ENCODE peak calls at places on chromosomes 4 and X, in six cellular contexts. One of them, this sample, is unnamed. For H3K36me3, the result is how much of the 10 kb centered on the place peaks cover.

GRCh38 chr4:77433102-77433733 is 172.4 kb upstream of the CXCL13 start:
- DNase-seq in IMR-90: peak
- DNase-seq in H1: no peak
- DNase-seq in trophoblast cell: peak
- DNase-seq in neuronal stem cell: peak
- DNase-seq in mesenchymal stem cell: peak
- DNase-seq in this sample: peak

GRCh38 chrX:119194631-119195030 is 41.5 kb upstream of the PGRMC1 start:
- DNase-seq in H1: no peak
- DNase-seq in IMR-90: no peak
- DNase-seq in neuronal stem cell: no peak
- DNase-seq in mesenchymal stem cell: peak
- DNase-seq in trophoblast cell: no peak
- DNase-seq in this sample: peak

GRCh38 chr4:79653871-79654270 is 245.8 kb upstream of the GK2 start:
- DNase-seq in mesenchymal stem cell: no peak
- DNase-seq in trophoblast cell: no peak
- DNase-seq in H1: no peak
- DNase-seq in IMR-90: no peak
- DNase-seq in neuronal stem cell: no peak
- DNase-seq in this sample: no peak

GRCh38 chrX:130299279-130300009 is 30.7 kb upstream of the ZNF280C start:
- DNase-seq in mesenchymal stem cell: no peak
- DNase-seq in trophoblast cell: no peak
- DNase-seq in H1: no peak
- DNase-seq in IMR-90: no peak
- DNase-seq in neuronal stem cell: no peak
- DNase-seq in this sample: no peak

GRCh38 chr4:8188743-8189550 is 10.1 kb upstream of the SH3TC1 start:
- DNase-seq in IMR-90: no peak
- DNase-seq in mesenchymal stem cell: no peak
- DNase-seq in H1: no peak
- DNase-seq in trophoblast cell: no peak
- DNase-seq in neuronal stem cell: no peak
- DNase-seq in this sample: no peak

GRCh38 chrX:71454222-71454621 is 78.7 kb upstream of the OGT start:
- DNase-seq in IMR-90: peak
- DNase-seq in H1: no peak
- DNase-seq in neuronal stem cell: no peak
- DNase-seq in trophoblast cell: no peak
- DNase-seq in mesenchymal stem cell: peak
- DNase-seq in this sample: no peak

GRCh38 chr4:42501624-42502401 is 104.5 kb downstream of the SHISA3 start:
- DNase-seq in IMR-90: no peak
- DNase-seq in neuronal stem cell: peak
- DNase-seq in H1: no peak
- DNase-seq in trophoblast cell: no peak
- DNase-seq in mesenchymal stem cell: peak
- DNase-seq in this sample: peak

GRCh38 chrX:65406532-65406931 is 128.1 kb downstream of the LAS1L start:
- DNase-seq in H1: no peak
- DNase-seq in mesenchymal stem cell: no peak
- DNase-seq in neuronal stem cell: no peak
- DNase-seq in IMR-90: no peak
- DNase-seq in trophoblast cell: no peak
- DNase-seq in this sample: peak

GRCh38 chrX:109839694-109840358 is 106.8 kb upstream of the ACSL4 start:
- DNase-seq in IMR-90: no peak
- DNase-seq in trophoblast cell: peak
- DNase-seq in mesenchymal stem cell: peak
- DNase-seq in H1: peak
- DNase-seq in neuronal stem cell: no peak
- DNase-seq in this sample: peak

GRCh38 chr4:115165503-115165902 is 52.1 kb upstream of the NDST4 start:
- DNase-seq in H1: no peak
- DNase-seq in neuronal stem cell: no peak
- DNase-seq in trophoblast cell: no peak
- DNase-seq in mesenchymal stem cell: peak
- DNase-seq in IMR-90: no peak
- DNase-seq in this sample: no peak

GRCh38 chrX:42028113-42028512 is 104.8 kb upstream of the CASK start:
- DNase-seq in IMR-90: no peak
- DNase-seq in trophoblast cell: no peak
- DNase-seq in neuronal stem cell: no peak
- DNase-seq in H1: no peak
- DNase-seq in mesenchymal stem cell: no peak
- DNase-seq in this sample: peak

GRCh38 chr4:137678796-137679195 is 146.5 kb upstream of the PCDH18 start:
- DNase-seq in mesenchymal stem cell: peak
- DNase-seq in H1: no peak
- DNase-seq in trophoblast cell: no peak
- DNase-seq in IMR-90: peak
- DNase-seq in neuronal stem cell: no peak
- DNase-seq in this sample: no peak

GRCh38 chrX:68681443-68681941 is 34.0 kb downstream of the STARD8 start:
- DNase-seq in H1: no peak
- DNase-seq in trophoblast cell: no peak
- DNase-seq in IMR-90: peak
- DNase-seq in mesenchymal stem cell: peak
- DNase-seq in neuronal stem cell: no peak
- DNase-seq in this sample: no peak

GRCh38 chr4:184641022-184641421 is 8.2 kb downstream of the CASP3 start:
- DNase-seq in mesenchymal stem cell: no peak
- DNase-seq in IMR-90: no peak
- DNase-seq in neuronal stem cell: no peak
- DNase-seq in trophoblast cell: no peak
- DNase-seq in H1: no peak
- DNase-seq in this sample: no peak

GRCh38 chr4:126850286-126850685 is 782.5 kb upstream of the INTU start:
- DNase-seq in H1: no peak
- DNase-seq in mesenchymal stem cell: peak
- DNase-seq in trophoblast cell: peak
- DNase-seq in IMR-90: peak
- DNase-seq in neuronal stem cell: no peak
- DNase-seq in this sample: peak

GRCh38 chr4:21134994-21135393 is 434.7 kb downstream of the PACRGL start:
- DNase-seq in IMR-90: no peak
- DNase-seq in mesenchymal stem cell: peak
- DNase-seq in neuronal stem cell: peak
- DNase-seq in trophoblast cell: no peak
- DNase-seq in H1: no peak
- DNase-seq in this sample: peak

DNA sequence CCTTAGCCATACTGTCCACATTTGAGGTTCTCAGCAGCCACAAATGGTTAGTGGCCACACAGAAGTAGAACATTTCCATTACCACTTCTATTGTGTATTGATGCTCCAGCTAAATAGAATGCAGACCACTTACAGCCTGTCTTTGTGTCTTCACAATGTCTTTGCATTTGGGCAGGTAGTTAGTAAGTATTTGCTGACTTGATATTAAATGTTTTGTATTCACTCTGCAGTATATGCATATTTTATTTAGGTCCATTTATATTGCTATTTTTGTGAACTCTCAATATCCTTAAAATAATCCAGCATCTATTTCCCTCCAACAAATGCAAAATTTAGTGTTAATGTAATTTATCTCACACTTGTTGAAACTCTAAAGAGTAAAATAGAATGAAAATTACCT is 26.6 kb downstream of the ANAPC4 start:
- DNase-seq in mesenchymal stem cell: no peak
- DNase-seq in neuronal stem cell: no peak
- DNase-seq in H1: no peak
- DNase-seq in IMR-90: no peak
- DNase-seq in trophoblast cell: no peak
- DNase-seq in this sample: no peak
- H3K36me3 ChIP-seq in mesenchymal stem cell: under half
- H3K36me3 ChIP-seq in neuronal stem cell: under half
- H3K36me3 ChIP-seq in H1: under half
- H3K36me3 ChIP-seq in IMR-90: under half
- H3K36me3 ChIP-seq in trophoblast cell: under half
- H3K36me3 ChIP-seq in this sample: under half

DNA sequence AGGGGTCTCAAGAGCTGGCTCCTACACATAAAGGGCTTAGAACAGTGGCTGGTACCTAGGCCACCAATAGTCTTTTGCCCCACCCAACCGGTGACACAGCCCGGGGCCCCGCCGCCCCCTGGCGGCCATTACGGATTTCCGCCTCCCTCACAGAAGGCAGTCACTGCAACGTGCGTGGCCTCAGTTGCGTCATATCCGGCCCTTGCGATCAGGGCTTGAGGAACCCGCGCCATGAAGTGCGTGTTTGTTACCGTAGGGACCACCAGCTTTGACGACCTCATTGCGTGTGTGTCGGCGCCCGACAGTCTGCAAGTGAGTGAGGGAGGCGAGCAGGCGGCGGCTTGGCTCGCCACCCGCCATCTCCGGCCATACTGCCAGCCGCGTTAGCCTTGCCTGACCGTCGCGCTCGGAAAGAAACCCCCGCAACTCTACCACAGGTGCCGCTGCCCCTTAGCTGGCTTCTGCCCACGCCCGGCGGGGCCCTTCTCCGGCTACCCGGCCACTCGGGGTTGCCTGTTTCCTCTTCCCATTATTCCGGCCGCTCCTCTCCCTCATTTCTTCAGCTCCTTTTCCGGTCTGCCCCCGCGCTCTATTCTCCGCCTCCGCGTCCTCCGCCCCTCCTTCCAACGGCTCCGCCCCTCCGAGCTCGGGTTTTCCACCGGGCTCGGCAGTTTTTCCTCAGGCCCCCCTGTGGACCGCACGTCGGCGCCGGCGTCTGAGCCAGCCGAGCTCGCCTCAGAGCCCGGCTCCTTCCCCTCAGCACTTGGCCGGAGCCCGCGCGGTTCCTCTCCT is at the start of gene ALG13:
- DNase-seq in trophoblast cell: peak
- DNase-seq in IMR-90: peak
- DNase-seq in mesenchymal stem cell: peak
- DNase-seq in H1: peak
- DNase-seq in neuronal stem cell: peak
- DNase-seq in this sample: peak
- H3K4ac ChIP-seq in trophoblast cell: peak
- H3K4ac ChIP-seq in IMR-90: peak
- H3K4ac ChIP-seq in mesenchymal stem cell: peak
- H3K4ac ChIP-seq in H1: peak
- H3K4ac ChIP-seq in neuronal stem cell: no peak
- H3K4ac ChIP-seq in this sample: peak

DNA sequence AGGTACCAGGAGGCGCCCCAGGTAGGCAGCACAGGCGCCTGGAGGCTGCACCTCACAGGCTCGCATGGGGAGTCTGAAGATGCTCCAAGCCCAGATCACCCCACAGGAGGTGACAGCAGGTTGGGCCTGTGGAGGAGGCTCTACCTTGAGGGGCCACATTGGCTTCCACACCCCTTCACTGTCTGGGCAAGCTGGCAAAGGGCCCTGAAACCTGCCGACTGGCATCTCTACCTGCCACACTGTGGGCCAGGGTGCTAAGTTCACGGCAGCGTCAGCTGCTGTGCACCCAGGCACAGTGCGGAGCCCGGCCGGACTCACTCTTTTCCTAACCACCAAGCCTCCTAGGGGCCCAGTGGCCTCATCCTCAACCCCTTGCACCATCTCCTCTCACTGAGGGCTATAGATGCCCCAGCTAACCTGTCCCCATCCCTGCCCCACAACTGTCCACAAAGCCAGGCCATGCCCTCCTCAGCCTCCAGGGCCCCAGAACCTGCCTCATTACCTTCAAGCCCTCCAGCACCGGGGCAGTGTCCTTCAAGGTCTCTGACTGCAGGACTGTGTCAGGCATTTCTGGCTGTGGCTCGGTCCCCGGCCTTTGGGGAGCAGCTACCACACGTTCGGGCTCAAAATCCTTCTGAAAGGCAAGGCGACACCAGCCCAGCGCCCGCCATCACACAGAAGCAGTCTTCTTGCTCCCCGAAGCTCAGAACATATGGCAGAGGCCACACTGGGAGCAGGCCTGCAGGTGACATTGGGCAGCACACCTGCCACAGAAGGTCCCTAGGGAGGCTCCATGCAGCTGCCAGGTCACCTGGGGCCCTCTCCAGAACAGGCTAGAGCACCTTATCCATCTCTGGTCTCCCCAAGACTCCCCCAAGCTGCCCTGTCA is 28.8 kb downstream of the FGFR3 start:
- DNase-seq in mesenchymal stem cell: no peak
- DNase-seq in H1: no peak
- DNase-seq in IMR-90: no peak
- DNase-seq in trophoblast cell: no peak
- DNase-seq in neuronal stem cell: no peak
- DNase-seq in this sample: no peak
- H3K36me3 ChIP-seq in mesenchymal stem cell: half or more
- H3K36me3 ChIP-seq in H1: under half
- H3K36me3 ChIP-seq in IMR-90: half or more
- H3K36me3 ChIP-seq in trophoblast cell: half or more
- H3K36me3 ChIP-seq in neuronal stem cell: under half
- H3K36me3 ChIP-seq in this sample: under half

GRCh38 chrX:150898343-150899190 is at the start of gene CD99L2:
- DNase-seq in H1: peak
- DNase-seq in mesenchymal stem cell: peak
- DNase-seq in neuronal stem cell: peak
- DNase-seq in IMR-90: peak
- DNase-seq in trophoblast cell: peak
- DNase-seq in this sample: peak
- H3K4ac ChIP-seq in H1: peak
- H3K4ac ChIP-seq in mesenchymal stem cell: no peak
- H3K4ac ChIP-seq in neuronal stem cell: no peak
- H3K4ac ChIP-seq in IMR-90: peak
- H3K4ac ChIP-seq in trophoblast cell: no peak
- H3K4ac ChIP-seq in this sample: peak

GRCh38 chr4:94225449-94225848 is 17.8 kb downstream of the SMARCAD1 start:
- DNase-seq in mesenchymal stem cell: no peak
- DNase-seq in H1: no peak
- DNase-seq in neuronal stem cell: no peak
- DNase-seq in IMR-90: no peak
- DNase-seq in trophoblast cell: no peak
- DNase-seq in this sample: no peak
- H3K36me3 ChIP-seq in mesenchymal stem cell: under half
- H3K36me3 ChIP-seq in H1: under half
- H3K36me3 ChIP-seq in neuronal stem cell: under half
- H3K36me3 ChIP-seq in IMR-90: under half
- H3K36me3 ChIP-seq in trophoblast cell: under half
- H3K36me3 ChIP-seq in this sample: under half